ENCODE peak calls at places on chromosome 17, in seven cellular contexts. M is neuronal stem cell, I is AML-193, Q is MCF 10A, K is erythroblast, X is heart right ventricle, Z is EL. R is an unnamed sample.

GRCh38 chr17:62653002-62653830 is 25.7 kb downstream of the MRC2 start:
- DNase-seq in X (peak), I (peak), Q (no peak), M (peak), K (peak), Z (peak), R (peak)

GRCh38 chr17:60006160-60006559 is 41.6 kb upstream of the RNFT1 start:
- DNase-seq in X (no peak), Z (no peak), I (no peak), Q (no peak), K (no peak), M (no peak), R (no peak)

GRCh38 chr17:5523249-5523648 is 36.9 kb downstream of the MIS12 start:
- DNase-seq in K (no peak), I (no peak), Q (no peak), Z (no peak), X (no peak), M (no peak), R (no peak)

GRCh38 chr17:16484445-16485169 is 7.4 kb downstream of the LRRC75A start:
- DNase-seq in Q (no peak), Z (no peak), K (no peak), X (no peak), I (no peak), M (no peak), R (no peak)

GRCh38 chr17:73551756-73552155 is 92.5 kb downstream of the SDK2 start:
- DNase-seq in I (no peak), M (no peak), Q (no peak), K (no peak), Z (no peak), X (no peak), R (no peak)

GRCh38 chr17:4440690-4441686 is 7.2 kb downstream of the SPNS3 start:
- DNase-seq in K (peak), Q (no peak), M (no peak), X (no peak), Z (no peak), I (no peak), R (no peak)

GRCh38 chr17:63399856-63400255 is 46.2 kb downstream of the CYB561 start:
- DNase-seq in Z (no peak), M (no peak), I (no peak), X (peak), K (no peak), Q (no peak), R (peak)

GRCh38 chr17:31487648-31488263 is 96.3 kb downstream of the RAB11FIP4 start:
- DNase-seq in K (peak), I (no peak), Z (peak), Q (peak), M (peak), X (peak), R (no peak)

GRCh38 chr17:78314683-78315354 is 45.1 kb downstream of the SOCS3 start:
- DNase-seq in M (no peak), I (no peak), K (no peak), X (no peak), Q (no peak), Z (no peak), R (no peak)